ENCODE peak calls at places on chromosomes 4 and X, in ten cellular contexts. Z, S, U, D, J, Y, H, Q, X and M are unnamed samples.

GRCh38 chrX:115018040-115018647 is 728 bp upstream of the IL13RA2 start:
- DNase-seq in Z (no peak), U (no peak), Y (no peak), S (no peak), H (no peak), D (no peak), X (no peak), J (no peak), Q (peak), M (no peak)

GRCh38 chrX:1411331-1411730 is 19.4 kb upstream of the SLC25A6 start:
- DNase-seq in J (no peak), Z (no peak), S (no peak), Q (no peak), X (no peak), Y (no peak), H (no peak), D (no peak), U (no peak), M (no peak)

GRCh38 chr4:56434599-56435000 is 815 bp downstream of the PPAT start:
- DNase-seq in D (no peak), H (peak), Z (no peak), S (no peak), X (no peak), Y (no peak), U (no peak), J (peak), Q (peak), M (no peak)

GRCh38 chr4:140071806-140072205 is 82.2 kb downstream of the MAML3 start:
- DNase-seq in J (no peak), S (peak), Z (no peak), H (peak), D (no peak), U (peak), Y (peak), X (no peak), Q (no peak), M (no peak)

GRCh38 chr4:142091691-142092182 is 455.4 kb downstream of the IL15 start:
- DNase-seq in Y (peak), X (no peak), H (no peak), J (peak), Q (no peak), D (no peak), U (no peak), Z (no peak), S (peak), M (no peak)

GRCh38 chrX:69027181-69028005 is 137.9 kb downstream of the PJA1 start:
- DNase-seq in Y (peak), X (no peak), Q (no peak), S (no peak), H (peak), J (peak), D (no peak), U (no peak), Z (no peak), M (no peak)

GRCh38 chr4:1978226-1978625 is 30.5 kb downstream of the NELFA start:
- DNase-seq in Q (no peak), J (no peak), H (no peak), U (no peak), S (no peak), X (no peak), D (no peak), Z (no peak), Y (no peak), M (no peak)

GRCh38 chr4:182427530-182427929 is 184.3 kb downstream of the TENM3 start:
- DNase-seq in U (no peak), J (no peak), D (no peak), Q (no peak), X (no peak), Z (no peak), H (no peak), S (no peak), Y (no peak), M (no peak)

GRCh38 chr4:128322311-128322710 is 34.7 kb upstream of the PGRMC2 start:
- DNase-seq in H (no peak), J (peak), Q (no peak), D (no peak), Y (peak), Z (no peak), U (no peak), S (no peak), X (no peak), M (no peak)

GRCh38 chr4:189048119-189048518 is 892.6 kb upstream of the FRG1 start:
- DNase-seq in X (no peak), Z (no peak), Q (no peak), D (no peak), J (no peak), U (no peak), Y (no peak), S (no peak), H (no peak), M (no peak)

GRCh38 chrX:71068052-71068918 is at the start of gene SNX12:
- DNase-seq in X (peak), U (peak), D (peak), J (peak), S (peak), Z (peak), H (peak), Y (peak), Q (peak), M (peak)

GRCh38 chr4:43380093-43380492 is 487.6 kb downstream of the GRXCR1 start:
- DNase-seq in X (no peak), Q (no peak), J (no peak), Y (no peak), H (no peak), U (no peak), D (no peak), S (no peak), Z (no peak), M (no peak)

GRCh38 chr4:15144249-15144966 is 142.1 kb downstream of the CPEB2 start:
- DNase-seq in H (no peak), S (no peak), D (no peak), Y (no peak), Q (no peak), J (no peak), Z (no peak), X (no peak), U (no peak), M (no peak)

GRCh38 chrX:24563291-24564010 is 83.7 kb downstream of the PCYT1B start:
- DNase-seq in U (no peak), Z (no peak), Q (no peak), H (no peak), D (no peak), Y (no peak), S (no peak), X (no peak), J (no peak), M (no peak)

GRCh38 chr4:48329976-48330375 is 11.4 kb upstream of the SLAIN2 start:
- DNase-seq in Q (no peak), J (peak), X (no peak), S (no peak), U (no peak), Y (peak), D (no peak), H (no peak), Z (no peak), M (no peak)

GRCh38 chrX:17174671-17175070 is 200.3 kb upstream of the NHS start:
- DNase-seq in Y (no peak), Q (no peak), X (peak), U (no peak), Z (peak), D (no peak), J (no peak), S (peak), H (no peak), M (no peak)

GRCh38 chrX:40267334-40268118 is 169.8 kb upstream of the BCOR start:
- DNase-seq in D (no peak), S (peak), H (no peak), Q (no peak), Y (no peak), U (no peak), X (no peak), Z (no peak), J (peak), M (no peak)

GRCh38 chr4:70841951-70842350 is 2.3 kb upstream of the GRSF1 start:
- DNase-seq in S (no peak), Z (no peak), Y (no peak), H (no peak), J (no peak), D (no peak), X (no peak), U (no peak), Q (no peak), M (no peak)

GRCh38 chr4:101252721-101253120 is 94.6 kb downstream of the PPP3CA start:
- DNase-seq in Z (no peak), J (no peak), Y (peak), S (no peak), D (no peak), X (no peak), H (no peak), U (no peak), Q (peak), M (no peak)

GRCh38 chr4:139042981-139043460 is 27.4 kb downstream of the NOCT start:
- DNase-seq in J (peak), H (no peak), S (peak), Z (no peak), Q (no peak), X (no peak), U (no peak), Y (no peak), D (no peak), M (no peak)
- H3K27ac ChIP-seq in J (no peak), H (no peak), S (no peak), Z (peak), Q (no peak), X (no peak), U (no peak), Y (no peak), D (no peak), M (no peak)

GRCh38 chr4:186191266-186192067 is at the start of gene CYP4V2:
- DNase-seq in J (peak), Z (peak), X (peak), S (peak), D (peak), Y (peak), H (peak), Q (peak), U (peak), M (no peak)
- H3K27ac ChIP-seq in J (no peak), Z (peak), X (peak), S (peak), D (peak), Y (peak), H (peak), Q (peak), U (peak), M (no peak)

GRCh38 chrX:100830143-100830542 is 10.0 kb downstream of the CSTF2 start:
- DNase-seq in U (no peak), Z (no peak), S (no peak), X (no peak), D (no peak), Y (no peak), J (no peak), Q (no peak), H (no peak), M (no peak)
- H3K27ac ChIP-seq in U (peak), Z (no peak), S (no peak), X (no peak), D (no peak), Y (no peak), J (no peak), Q (no peak), H (no peak), M (no peak)

GRCh38 chr4:187224560-187224959 is 500.9 kb upstream of the FAT1 start:
- DNase-seq in Z (no peak), U (no peak), Q (no peak), D (no peak), H (no peak), Y (no peak), X (no peak), J (no peak), S (no peak), M (no peak)

GRCh38 chr4:187215438-187215837 is 491.8 kb upstream of the FAT1 start:
- DNase-seq in U (no peak), Y (no peak), H (no peak), J (no peak), Q (no peak), Z (no peak), S (no peak), D (no peak), X (no peak), M (no peak)

DNA sequence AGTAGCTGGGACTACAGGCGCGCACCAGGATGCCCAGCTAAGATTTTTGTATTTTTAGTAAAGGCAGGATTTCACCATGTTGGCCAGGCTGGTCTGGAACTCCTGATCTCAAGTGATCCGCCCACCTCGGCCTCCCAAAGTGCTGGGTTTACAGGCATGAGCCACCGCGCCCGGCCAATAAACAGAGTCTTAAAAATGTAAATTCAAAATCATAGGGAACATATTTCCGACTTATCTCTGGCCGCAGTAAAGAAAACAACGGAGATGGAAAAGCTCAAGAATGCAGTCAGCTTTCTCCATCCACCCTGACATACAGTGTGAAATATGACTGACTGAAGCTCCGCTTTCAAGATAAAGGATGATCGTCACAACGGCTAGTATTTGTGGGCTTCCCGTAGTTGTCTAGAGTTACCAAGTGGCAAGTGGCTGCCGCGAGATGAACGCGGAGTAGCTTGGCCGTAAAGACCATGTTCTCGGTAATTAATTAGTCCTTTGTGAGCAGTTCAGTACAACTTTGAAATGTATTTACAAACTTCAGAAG is 495.1 kb upstream of the FAT1 start:
- DNase-seq in Y (no peak), D (no peak), Q (no peak), X (no peak), J (no peak), Z (no peak), U (no peak), H (no peak), S (no peak), M (no peak)
- H3K27ac ChIP-seq in Y (no peak), D (no peak), Q (no peak), X (no peak), J (no peak), Z (no peak), U (no peak), H (no peak), S (no peak), M (no peak)